ENCODE peak calls at places on chromosomes 12 and 14, in eight cellular contexts. S is stimulated activated CD8-positive, alpha-beta memory T cell treated with anti-CD3 and anti-CD28 coated beads, Interleukin-4, amount 100 ng/mL, for 1 hour; Q is NCI-H345; T is NCI-H2081 treated with DMSO at 0.1 percent for 48 hours; N is EL; V is stimulated activated CD4-positive, alpha-beta T cell treated with anti-CD3 and anti-CD28 coated beads, Interleukin-4, amount 100 ng/mL, for 24 hours; G is anterior cingulate cortex; F is effector CD4-positive, alpha-beta T cell. W is an unnamed sample.

GRCh38 chr12:103561174-103561573 is 25.9 kb upstream of the STAB2 start:
- DNase-seq in T (no peak), Q (no peak), S (no peak), G (no peak), N (peak), V (no peak), F (no peak), W (no peak)

GRCh38 chr14:29442720-29443119 is 484.9 kb downstream of the PRKD1 start:
- DNase-seq in S (no peak), V (no peak), Q (no peak), N (peak), F (no peak), T (no peak), G (no peak), W (no peak)

GRCh38 chr12:24042651-24043050 is 93.2 kb upstream of the SOX5 start:
- DNase-seq in S (no peak), Q (no peak), T (no peak), G (no peak), F (no peak), N (no peak), V (no peak), W (no peak)

GRCh38 chr12:20865873-20866272 is 55.4 kb downstream of the SLCO1B3 start:
- DNase-seq in T (no peak), S (no peak), V (no peak), Q (peak), N (no peak), F (no peak), G (no peak), W (no peak)

GRCh38 chr14:75770635-75771034 is 109.6 kb downstream of the TTLL5 start:
- DNase-seq in Q (no peak), S (no peak), G (no peak), N (no peak), F (no peak), T (no peak), V (no peak), W (no peak)

GRCh38 chr14:80213602-80214001 is 2.3 kb upstream of the DIO2 start:
- DNase-seq in Q (peak), T (no peak), V (no peak), N (peak), S (no peak), F (no peak), G (no peak), W (no peak)

GRCh38 chr14:105879867-105880561 is 353.6 kb downstream of the TMEM121 start:
- DNase-seq in G (no peak), V (no peak), N (no peak), F (no peak), Q (no peak), T (no peak), S (no peak), W (peak)

GRCh38 chr14:98705826-98706225 is 566.2 kb downstream of the BCL11B start:
- DNase-seq in F (no peak), Q (no peak), V (no peak), G (no peak), N (no peak), T (no peak), S (no peak), W (no peak)

GRCh38 chr12:53053223-53054111 is 3.6 kb downstream of the TNS2 start:
- DNase-seq in T (no peak), V (peak), F (peak), N (no peak), G (no peak), Q (peak), S (peak), W (peak)

GRCh38 chr14:91614187-91614586 is 104.1 kb upstream of the PPP4R3A start:
- DNase-seq in T (no peak), Q (no peak), S (no peak), V (no peak), F (no peak), N (no peak), G (no peak), W (no peak)

GRCh38 chr14:54719406-54719805 is 152.5 kb downstream of the SAMD4A start:
- DNase-seq in Q (no peak), S (no peak), F (no peak), T (no peak), G (no peak), N (no peak), V (no peak), W (no peak)

GRCh38 chr14:67851785-67852410 is 32.3 kb downstream of the RAD51B start:
- DNase-seq in V (no peak), N (no peak), F (no peak), T (no peak), Q (no peak), G (no peak), S (no peak), W (no peak)

GRCh38 chr12:27652174-27652763 is 44.0 kb upstream of the REP15 start:
- DNase-seq in N (peak), Q (peak), V (peak), F (peak), G (no peak), T (peak), S (no peak), W (no peak)

GRCh38 chr14:100536141-100536540 is 51.1 kb downstream of the BEGAIN start:
- DNase-seq in F (no peak), V (peak), S (no peak), T (no peak), Q (no peak), G (no peak), N (no peak), W (no peak)

GRCh38 chr12:111826316-111826715 is 15.7 kb upstream of the MAPKAPK5 start:
- DNase-seq in V (no peak), T (no peak), S (no peak), F (no peak), Q (no peak), G (no peak), N (no peak), W (no peak)

GRCh38 chr12:26319511-26319910 is 124.1 kb downstream of the SSPN start:
- DNase-seq in G (no peak), S (no peak), T (no peak), N (peak), F (no peak), V (no peak), Q (no peak), W (no peak)

GRCh38 chr12:103273645-103274044 is 222.1 kb downstream of the C12orf42 start:
- DNase-seq in V (no peak), S (no peak), F (no peak), N (no peak), G (no peak), T (no peak), Q (peak), W (no peak)

GRCh38 chr12:14961466-14962155 is at the start of gene ARHGDIB:
- DNase-seq in N (peak), G (no peak), S (peak), T (no peak), F (peak), Q (no peak), V (peak), W (peak)

GRCh38 chr12:46268349-46268616 is 560 bp downstream of the SLC38A1 start:
- DNase-seq in F (peak), T (no peak), V (no peak), Q (peak), N (peak), S (no peak), G (no peak), W (no peak)

GRCh38 chr12:62214847-62215246 is 45.4 kb upstream of the USP15 start:
- DNase-seq in Q (no peak), G (no peak), S (no peak), N (no peak), T (no peak), F (no peak), V (no peak), W (no peak)

GRCh38 chr12:55619352-55620138 is 17.1 kb upstream of the OR10P1 start:
- DNase-seq in S (no peak), F (peak), G (no peak), Q (peak), T (no peak), N (peak), V (peak), W (no peak)

W was measured in T-helper 2 cell.